ENCODE peak calls at places on chromosomes 2 and 18, in five cellular contexts. T, V, A, B and O are unnamed samples.
A peak's percentile ranks its signal among the peaks of the same experiment; 100 is the strongest.

GRCh38 chr2:134943540-134943939 is 24.9 kb downstream of the CCNT2 start:
- DNase-seq in T (no peak), V (no peak), A (no peak), B (no peak), O (no peak)

GRCh38 chr2:25347205-25347815 is 5.6 kb upstream of the DNMT3A start:
- DNase-seq in T (no peak), V (no peak), A (no peak), B (no peak), O (no peak)

GRCh38 chr2:212930556-212930955 is 220.9 kb downstream of the IKZF2 start:
- DNase-seq in T (no peak), V (no peak), A (no peak), B (no peak), O (no peak)

GRCh38 chr2:55111570-55112228 is 61.4 kb upstream of the RTN4 start:
- DNase-seq in T (no peak), V (no peak), A (no peak), B (peak; percentile 94), O (peak; percentile 57)

GRCh38 chr2:196176142-196176738 is 4.9 kb upstream of the STK17B start:
- DNase-seq in T (peak; percentile 76), V (peak; percentile 96), A (no peak), B (no peak), O (no peak)

GRCh38 chr2:60070851-60071250 is 482.6 kb downstream of the BCL11A start:
- DNase-seq in T (no peak), V (no peak), A (no peak), B (no peak), O (no peak)

GRCh38 chr18:74604774-74605173 is 7.1 kb downstream of the ZNF407 start:
- DNase-seq in T (no peak), V (no peak), A (no peak), B (no peak), O (no peak)

GRCh38 chr18:32422978-32423740 is 47.5 kb downstream of the GAREM1 start:
- DNase-seq in T (no peak), V (no peak), A (no peak), B (no peak), O (no peak)

GRCh38 chr2:189444322-189444721 is 3.0 kb downstream of the WDR75 start:
- DNase-seq in T (no peak), V (no peak), A (no peak), B (no peak), O (no peak)

GRCh38 chr2:225244933-225245332 is 154.6 kb upstream of the NYAP2 start:
- DNase-seq in T (no peak), V (no peak), A (no peak), B (no peak), O (no peak)

GRCh38 chr2:223725494-223725893 is 111.9 kb downstream of the AP1S3 start:
- DNase-seq in T (no peak), V (no peak), A (peak; percentile 58), B (peak; percentile 90), O (peak; percentile 81)

GRCh38 chr2:232563580-232563979 is 13.1 kb downstream of the EIF4E2 start:
- DNase-seq in T (no peak), V (no peak), A (no peak), B (no peak), O (no peak)

GRCh38 chr2:239801404-239802100 is 223.6 kb downstream of the NDUFA10 start:
- DNase-seq in T (no peak), V (no peak), A (no peak), B (peak; percentile 51), O (no peak)

GRCh38 chr2:205865794-205866490 is 183.6 kb downstream of the NRP2 start:
- DNase-seq in T (no peak), V (no peak), A (peak; percentile 20), B (no peak), O (no peak)

GRCh38 chr18:62045316-62045715 is 141.5 kb downstream of the PIGN start:
- DNase-seq in T (no peak), V (no peak), A (no peak), B (no peak), O (no peak)

GRCh38 chr2:230097841-230098240 is 29.1 kb upstream of the SLC16A14 start:
- DNase-seq in T (no peak), V (no peak), A (no peak), B (no peak), O (no peak)

GRCh38 chr2:141947715-141948114 is 183.1 kb downstream of the LRP1B start:
- DNase-seq in T (no peak), V (no peak), A (no peak), B (no peak), O (no peak)

GRCh38 chr2:81658227-81658626 is 1353.7 kb upstream of the LRRTM1 start:
- DNase-seq in T (no peak), V (no peak), A (no peak), B (no peak), O (no peak)

GRCh38 chr2:30382995-30383394 is 64.1 kb upstream of the LCLAT1 start:
- DNase-seq in T (no peak), V (no peak), A (no peak), B (no peak), O (no peak)

GRCh38 chr18:66640431-66640830 is 36.5 kb upstream of the CDH19 start:
- DNase-seq in T (no peak), V (no peak), A (no peak), B (peak; percentile 63), O (no peak)

GRCh38 chr18:63185979-63186378 is 133.6 kb downstream of the BCL2 start:
- DNase-seq in T (no peak), V (no peak), A (no peak), B (no peak), O (no peak)

GRCh38 chr2:134120718-134121630 is 132.9 kb upstream of the MGAT5 start:
- DNase-seq in T (peak; percentile 72), V (peak; percentile 78), A (peak; percentile 48), B (peak; percentile 81), O (peak; percentile 72)

GRCh38 chr18:23827681-23828080 is 138.4 kb downstream of the LAMA3 start:
- DNase-seq in T (no peak), V (no peak), A (peak; percentile 60), B (no peak), O (no peak)

GRCh38 chr2:187150667-187151066 is 297.4 kb downstream of the CALCRL start:
- DNase-seq in T (no peak), V (no peak), A (no peak), B (no peak), O (no peak)

DNA sequence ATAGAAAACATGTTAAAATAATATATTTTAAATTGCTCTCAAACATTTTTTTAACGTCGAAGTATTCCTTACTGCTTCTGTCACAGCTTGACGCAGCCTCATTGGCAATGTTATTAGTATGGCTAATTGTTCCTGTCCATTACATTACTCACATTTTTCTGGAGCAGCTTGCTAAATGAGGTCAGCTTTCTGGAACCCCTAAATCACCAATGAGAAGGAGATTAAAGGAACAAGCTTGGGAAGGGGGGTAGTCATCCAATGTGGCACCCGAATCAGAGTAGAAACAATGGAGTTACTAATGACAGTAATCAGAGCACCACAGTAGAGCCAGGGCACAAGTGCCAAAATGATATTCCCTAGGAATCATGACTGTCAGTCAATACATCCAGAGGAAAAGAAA is 5.1 kb downstream of the NEUROD1 start:
- DNase-seq in T (no peak), V (no peak), A (no peak), B (no peak), O (no peak)
- H3K9me3 ChIP-seq in T (no peaks in the 10 kb centered on the region), V (no peaks in the 10 kb centered on the region), A (no peaks in the 10 kb centered on the region), B (no peaks in the 10 kb centered on the region), O (no peaks in the 10 kb centered on the region)

DNA sequence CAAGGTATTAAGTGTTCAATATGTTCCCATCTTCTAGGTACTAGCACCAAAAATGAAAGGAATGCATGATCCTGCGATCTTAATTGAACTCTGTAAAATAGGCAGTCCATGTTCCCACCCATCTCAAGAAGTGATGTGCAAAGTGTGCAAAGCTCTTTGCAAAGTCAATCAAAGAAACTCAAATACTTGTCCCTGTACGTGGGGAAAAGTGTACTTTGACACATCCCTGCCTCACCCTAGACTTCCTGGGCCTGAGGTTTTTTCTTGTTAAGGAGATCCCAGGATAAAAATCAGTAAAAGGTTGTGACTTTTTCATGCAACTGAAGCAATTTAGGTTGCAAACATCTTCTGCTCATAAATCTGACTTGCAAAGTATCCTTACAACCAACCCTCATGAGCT is 25.3 kb downstream of the HNRNPA3 start:
- DNase-seq in T (no peak), V (no peak), A (no peak), B (no peak), O (no peak)
- H3K4me1 ChIP-seq in T (peaks cover 40% of the 10 kb centered on the region), V (peaks cover 53% of the 10 kb centered on the region), A (peaks cover 22% of the 10 kb centered on the region), B (peaks cover 94% of the 10 kb centered on the region), O (peaks cover 25% of the 10 kb centered on the region)

GRCh38 chr2:201785135-201785534 is 4.4 kb upstream of the ALS2 start:
- DNase-seq in T (no peak), V (no peak), A (no peak), B (no peak), O (no peak)

GRCh38 chr2:201789395-201789794 is 8.7 kb upstream of the ALS2 start:
- DNase-seq in T (no peak), V (no peak), A (no peak), B (no peak), O (no peak)

GRCh38 chr2:201784547-201784946 is 3.8 kb upstream of the ALS2 start:
- DNase-seq in T (no peak), V (no peak), A (no peak), B (no peak), O (no peak)

GRCh38 chr2:201788371-201788770 is 7.6 kb upstream of the ALS2 start:
- DNase-seq in T (no peak), V (no peak), A (no peak), B (no peak), O (no peak)

GRCh38 chr2:201786471-201786870 is 5.7 kb upstream of the ALS2 start:
- DNase-seq in T (no peak), V (no peak), A (no peak), B (no peak), O (no peak)
- H3K9me3 ChIP-seq in T (no peaks in the 10 kb centered on the region), V (no peaks in the 10 kb centered on the region), A (no peaks in the 10 kb centered on the region), B (no peaks in the 10 kb centered on the region), O (no peaks in the 10 kb centered on the region)

GRCh38 chr2:171673928-171674327 is 13.3 kb upstream of the DYNC1I2 start:
- DNase-seq in T (no peak), V (no peak), A (no peak), B (no peak), O (no peak)

GRCh38 chr2:171669121-171669520 is 18.1 kb upstream of the DYNC1I2 start:
- DNase-seq in T (no peak), V (no peak), A (no peak), B (no peak), O (peak; percentile 16)

GRCh38 chr2:171671867-171672266 is 15.4 kb upstream of the DYNC1I2 start:
- DNase-seq in T (no peak), V (no peak), A (no peak), B (no peak), O (no peak)

GRCh38 chr2:171668111-171668600 is 19.1 kb upstream of the DYNC1I2 start:
- DNase-seq in T (no peak), V (no peak), A (no peak), B (no peak), O (peak; percentile 90)

DNA sequence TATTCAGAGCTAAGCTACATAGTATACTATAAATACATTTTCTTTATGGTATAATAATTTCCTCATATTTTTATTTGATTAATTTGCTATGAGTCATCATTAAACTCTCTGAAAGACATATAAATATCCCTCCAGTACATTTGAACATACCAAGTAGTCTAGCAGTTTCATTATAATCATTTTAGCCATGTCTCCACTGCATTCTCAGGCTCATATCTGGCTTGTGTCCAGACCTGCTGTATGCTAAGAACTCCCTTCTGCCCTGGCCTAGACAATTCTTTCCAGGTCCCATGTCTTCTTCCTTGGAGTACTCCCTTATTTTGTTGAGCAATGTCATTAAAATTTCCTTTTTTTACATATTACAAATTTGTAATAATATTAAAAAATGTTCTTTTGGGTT is 16.6 kb upstream of the DYNC1I2 start:
- DNase-seq in T (no peak), V (no peak), A (no peak), B (no peak), O (no peak)
- H3K4me1 ChIP-seq in T (no peaks in the 10 kb centered on the region), V (no peaks in the 10 kb centered on the region), A (no peaks in the 10 kb centered on the region), B (no peaks in the 10 kb centered on the region), O (peaks cover 58% of the 10 kb centered on the region)